ENCODE peak calls at places on chromosomes 5 and 9, in seven cellular contexts. One of them, this sample, is unnamed.

GRCh38 chr5:101473483-101473882 is 570.4 kb upstream of the ST8SIA4 start:
- DNase-seq in lower leg skin: no peak
- DNase-seq in endothelial cell: no peak
- DNase-seq in astrocyte: peak
- DNase-seq in neural crest cell: no peak
- DNase-seq in GM10248: no peak
- DNase-seq in A549: no peak
- DNase-seq in this sample: no peak

GRCh38 chr9:120475341-120475740 is 104.6 kb downstream of the CDK5RAP2 start:
- DNase-seq in neural crest cell: no peak
- DNase-seq in GM10248: no peak
- DNase-seq in endothelial cell: no peak
- DNase-seq in lower leg skin: peak
- DNase-seq in astrocyte: peak
- DNase-seq in A549: no peak
- DNase-seq in this sample: no peak

GRCh38 chr9:82254646-82255367 is 266.2 kb downstream of the SPATA31D1 start:
- DNase-seq in astrocyte: peak
- DNase-seq in A549: no peak
- DNase-seq in GM10248: no peak
- DNase-seq in neural crest cell: no peak
- DNase-seq in lower leg skin: no peak
- DNase-seq in endothelial cell: no peak
- DNase-seq in this sample: no peak

GRCh38 chr5:141958113-141958512 is at the start of gene PCDH12:
- DNase-seq in A549: no peak
- DNase-seq in endothelial cell: peak
- DNase-seq in GM10248: peak
- DNase-seq in astrocyte: no peak
- DNase-seq in neural crest cell: no peak
- DNase-seq in lower leg skin: peak
- DNase-seq in this sample: peak

GRCh38 chr5:99122976-99123375 is 194.2 kb upstream of the CHD1 start:
- DNase-seq in GM10248: no peak
- DNase-seq in A549: peak
- DNase-seq in lower leg skin: no peak
- DNase-seq in astrocyte: peak
- DNase-seq in endothelial cell: no peak
- DNase-seq in neural crest cell: no peak
- DNase-seq in this sample: no peak

GRCh38 chr5:180339583-180340183 is 13.5 kb downstream of the GFPT2 start:
- DNase-seq in A549: no peak
- DNase-seq in endothelial cell: no peak
- DNase-seq in lower leg skin: no peak
- DNase-seq in GM10248: no peak
- DNase-seq in astrocyte: peak
- DNase-seq in neural crest cell: no peak
- DNase-seq in this sample: no peak

GRCh38 chr9:136714876-136715239 is 2.5 kb downstream of the DIPK1B start:
- DNase-seq in A549: no peak
- DNase-seq in lower leg skin: no peak
- DNase-seq in GM10248: no peak
- DNase-seq in astrocyte: no peak
- DNase-seq in neural crest cell: no peak
- DNase-seq in endothelial cell: no peak
- DNase-seq in this sample: no peak

GRCh38 chr5:141853895-141854626 is 24.1 kb downstream of the PCDH1 start:
- DNase-seq in lower leg skin: no peak
- DNase-seq in endothelial cell: no peak
- DNase-seq in neural crest cell: no peak
- DNase-seq in GM10248: no peak
- DNase-seq in A549: no peak
- DNase-seq in astrocyte: no peak
- DNase-seq in this sample: no peak

GRCh38 chr9:95901506-95901905 is 26.0 kb downstream of the ERCC6L2 start:
- DNase-seq in neural crest cell: no peak
- DNase-seq in GM10248: no peak
- DNase-seq in endothelial cell: no peak
- DNase-seq in lower leg skin: no peak
- DNase-seq in A549: no peak
- DNase-seq in astrocyte: no peak
- DNase-seq in this sample: no peak

GRCh38 chr5:57012511-57012910 is 60.6 kb upstream of the MIER3 start:
- DNase-seq in endothelial cell: no peak
- DNase-seq in neural crest cell: no peak
- DNase-seq in GM10248: no peak
- DNase-seq in A549: no peak
- DNase-seq in astrocyte: no peak
- DNase-seq in lower leg skin: no peak
- DNase-seq in this sample: no peak

GRCh38 chr5:79508354-79508753 is 5.6 kb downstream of the HOMER1 start:
- DNase-seq in astrocyte: no peak
- DNase-seq in lower leg skin: no peak
- DNase-seq in A549: no peak
- DNase-seq in GM10248: no peak
- DNase-seq in endothelial cell: no peak
- DNase-seq in neural crest cell: no peak
- DNase-seq in this sample: no peak

GRCh38 chr9:89919171-89919681 is 314.4 kb downstream of the GADD45G start:
- DNase-seq in lower leg skin: peak
- DNase-seq in astrocyte: no peak
- DNase-seq in neural crest cell: no peak
- DNase-seq in A549: peak
- DNase-seq in endothelial cell: peak
- DNase-seq in GM10248: peak
- DNase-seq in this sample: peak

GRCh38 chr9:133105461-133105770 is 15.6 kb downstream of the RALGDS start:
- DNase-seq in astrocyte: no peak
- DNase-seq in neural crest cell: no peak
- DNase-seq in A549: no peak
- DNase-seq in lower leg skin: no peak
- DNase-seq in GM10248: no peak
- DNase-seq in endothelial cell: no peak
- DNase-seq in this sample: no peak

GRCh38 chr5:155594270-155594669 is 580.7 kb downstream of the KIF4B start:
- DNase-seq in GM10248: no peak
- DNase-seq in astrocyte: no peak
- DNase-seq in A549: no peak
- DNase-seq in lower leg skin: no peak
- DNase-seq in neural crest cell: no peak
- DNase-seq in endothelial cell: no peak
- DNase-seq in this sample: no peak
- TF ChIP-seq CTCF in GM10248: no peak
- TF ChIP-seq CTCF in astrocyte: no peak
- TF ChIP-seq CTCF in A549: no peak
- TF ChIP-seq CTCF in lower leg skin: no peak
- TF ChIP-seq CTCF in neural crest cell: peak
- TF ChIP-seq CTCF in endothelial cell: no peak
- TF ChIP-seq CTCF in this sample: no peak

GRCh38 chr9:112925058-112925641 is 34.5 kb upstream of the SLC46A2 start:
- DNase-seq in astrocyte: peak
- DNase-seq in lower leg skin: no peak
- DNase-seq in GM10248: peak
- DNase-seq in A549: peak
- DNase-seq in endothelial cell: peak
- DNase-seq in neural crest cell: peak
- DNase-seq in this sample: peak
- TF ChIP-seq CTCF in astrocyte: peak
- TF ChIP-seq CTCF in lower leg skin: no peak
- TF ChIP-seq CTCF in GM10248: peak
- TF ChIP-seq CTCF in A549: peak
- TF ChIP-seq CTCF in endothelial cell: peak
- TF ChIP-seq CTCF in neural crest cell: peak
- TF ChIP-seq CTCF in this sample: no peak

GRCh38 chr5:38726279-38726678 is 119.5 kb upstream of the OSMR start:
- DNase-seq in neural crest cell: no peak
- DNase-seq in GM10248: no peak
- DNase-seq in astrocyte: no peak
- DNase-seq in lower leg skin: no peak
- DNase-seq in endothelial cell: no peak
- DNase-seq in A549: no peak
- DNase-seq in this sample: no peak
- TF ChIP-seq CTCF in neural crest cell: no peak
- TF ChIP-seq CTCF in GM10248: no peak
- TF ChIP-seq CTCF in astrocyte: no peak
- TF ChIP-seq CTCF in lower leg skin: no peak
- TF ChIP-seq CTCF in endothelial cell: no peak
- TF ChIP-seq CTCF in A549: no peak
- TF ChIP-seq CTCF in this sample: no peak

GRCh38 chr5:129541648-129542251 is 81.7 kb downstream of the ADAMTS19 start:
- DNase-seq in neural crest cell: no peak
- DNase-seq in endothelial cell: no peak
- DNase-seq in GM10248: no peak
- DNase-seq in A549: peak
- DNase-seq in lower leg skin: no peak
- DNase-seq in astrocyte: peak
- DNase-seq in this sample: no peak
- TF ChIP-seq CTCF in neural crest cell: peak
- TF ChIP-seq CTCF in endothelial cell: peak
- TF ChIP-seq CTCF in GM10248: no peak
- TF ChIP-seq CTCF in A549: no peak
- TF ChIP-seq CTCF in lower leg skin: no peak
- TF ChIP-seq CTCF in astrocyte: peak
- TF ChIP-seq CTCF in this sample: no peak

DNA sequence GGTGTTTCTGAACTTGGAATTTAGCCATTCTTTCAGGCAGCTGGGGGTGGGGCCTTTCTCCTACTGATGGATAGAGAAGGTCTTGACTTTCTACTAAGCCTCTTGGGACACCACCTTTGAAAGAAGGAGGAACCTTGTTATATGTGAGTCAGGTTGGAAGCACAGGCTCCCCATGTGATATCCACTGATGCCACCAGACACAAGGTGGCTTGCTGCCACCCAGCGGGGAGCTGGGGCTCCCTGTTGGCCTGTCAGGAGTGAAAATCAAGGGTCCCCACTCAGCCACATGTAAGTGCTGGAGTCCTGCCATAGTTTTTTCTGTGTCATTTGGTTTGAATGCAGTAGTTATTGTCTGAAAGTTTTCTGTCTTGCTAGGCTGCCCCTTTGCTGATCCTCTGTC is 252.4 kb upstream of the NFIL3 start:
- DNase-seq in astrocyte: peak
- DNase-seq in A549: peak
- DNase-seq in GM10248: no peak
- DNase-seq in neural crest cell: no peak
- DNase-seq in endothelial cell: no peak
- DNase-seq in lower leg skin: no peak
- DNase-seq in this sample: no peak
- TF ChIP-seq CTCF in astrocyte: peak
- TF ChIP-seq CTCF in A549: peak
- TF ChIP-seq CTCF in GM10248: no peak
- TF ChIP-seq CTCF in neural crest cell: no peak
- TF ChIP-seq CTCF in endothelial cell: no peak
- TF ChIP-seq CTCF in lower leg skin: no peak
- TF ChIP-seq CTCF in this sample: no peak

GRCh38 chr5:159915913-159916840 is at the start of gene ADRA1B:
- DNase-seq in GM10248: peak
- DNase-seq in endothelial cell: peak
- DNase-seq in astrocyte: no peak
- DNase-seq in lower leg skin: peak
- DNase-seq in A549: peak
- DNase-seq in neural crest cell: peak
- DNase-seq in this sample: peak
- TF ChIP-seq CTCF in GM10248: peak
- TF ChIP-seq CTCF in endothelial cell: peak
- TF ChIP-seq CTCF in astrocyte: peak
- TF ChIP-seq CTCF in lower leg skin: no peak
- TF ChIP-seq CTCF in A549: peak
- TF ChIP-seq CTCF in neural crest cell: peak
- TF ChIP-seq CTCF in this sample: peak

GRCh38 chr5:151222054-151222768 is 1.7 kb downstream of the CCDC69 start:
- DNase-seq in neural crest cell: no peak
- DNase-seq in lower leg skin: no peak
- DNase-seq in A549: no peak
- DNase-seq in endothelial cell: no peak
- DNase-seq in GM10248: no peak
- DNase-seq in astrocyte: no peak
- DNase-seq in this sample: no peak

GRCh38 chr5:151219138-151219537 is 4.8 kb downstream of the CCDC69 start:
- DNase-seq in A549: no peak
- DNase-seq in GM10248: no peak
- DNase-seq in lower leg skin: no peak
- DNase-seq in endothelial cell: no peak
- DNase-seq in neural crest cell: no peak
- DNase-seq in astrocyte: no peak
- DNase-seq in this sample: no peak

GRCh38 chr5:151218177-151218576 is 5.7 kb downstream of the CCDC69 start:
- DNase-seq in endothelial cell: no peak
- DNase-seq in GM10248: no peak
- DNase-seq in astrocyte: no peak
- DNase-seq in A549: no peak
- DNase-seq in neural crest cell: no peak
- DNase-seq in lower leg skin: no peak
- DNase-seq in this sample: no peak

GRCh38 chr5:151221574-151221973 is 2.3 kb downstream of the CCDC69 start:
- DNase-seq in GM10248: no peak
- DNase-seq in lower leg skin: no peak
- DNase-seq in astrocyte: peak
- DNase-seq in A549: no peak
- DNase-seq in endothelial cell: no peak
- DNase-seq in neural crest cell: no peak
- DNase-seq in this sample: no peak

DNA sequence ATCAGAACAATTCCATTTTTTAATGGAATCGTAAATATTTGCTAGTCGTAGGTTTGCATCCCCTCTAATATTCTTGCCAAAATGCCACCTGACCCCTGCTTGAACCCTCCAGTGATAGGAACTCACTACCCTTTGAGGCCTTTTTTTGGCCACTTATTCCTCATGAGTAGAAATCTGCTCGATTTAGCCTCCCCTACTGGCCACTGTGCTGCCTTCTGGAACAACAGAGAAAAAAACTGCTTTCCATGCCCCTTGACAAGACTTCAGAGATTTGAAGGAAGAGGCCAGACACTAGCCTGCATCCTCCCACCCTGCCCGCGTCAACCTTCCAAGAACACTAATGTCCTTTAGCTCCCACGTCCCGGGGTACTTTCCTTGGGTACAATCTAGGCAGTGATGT is 4.1 kb downstream of the CCDC69 start:
- DNase-seq in neural crest cell: no peak
- DNase-seq in endothelial cell: no peak
- DNase-seq in astrocyte: no peak
- DNase-seq in lower leg skin: no peak
- DNase-seq in A549: no peak
- DNase-seq in GM10248: no peak
- DNase-seq in this sample: no peak
- TF ChIP-seq CTCF in neural crest cell: no peak
- TF ChIP-seq CTCF in endothelial cell: no peak
- TF ChIP-seq CTCF in astrocyte: no peak
- TF ChIP-seq CTCF in lower leg skin: no peak
- TF ChIP-seq CTCF in A549: no peak
- TF ChIP-seq CTCF in GM10248: peak
- TF ChIP-seq CTCF in this sample: peak

DNA sequence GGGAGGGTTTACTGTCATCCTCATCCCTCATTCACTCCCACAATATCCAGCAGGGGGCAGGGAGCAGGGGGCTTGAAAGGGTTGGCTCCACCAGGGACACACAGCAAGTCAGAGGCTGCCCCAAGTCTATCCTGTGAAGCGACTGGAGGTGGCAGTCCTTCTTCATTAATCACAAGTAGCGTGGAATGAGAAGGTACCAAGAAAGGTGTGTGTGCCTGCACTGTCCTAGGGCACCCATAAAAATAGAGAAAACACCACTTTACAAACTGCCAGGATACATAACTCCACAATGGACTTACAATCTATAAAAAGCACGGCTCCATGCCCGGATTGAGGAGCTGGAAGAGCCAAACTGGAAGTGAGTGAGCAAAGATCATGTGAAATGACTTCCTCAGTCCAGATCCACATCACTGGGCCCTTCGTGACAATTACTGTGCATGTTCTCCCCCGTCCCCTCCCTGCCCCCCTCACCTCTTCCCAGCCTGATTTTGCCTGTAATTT is 183.9 kb downstream of the SLIT3 start:
- DNase-seq in endothelial cell: peak
- DNase-seq in GM10248: no peak
- DNase-seq in astrocyte: no peak
- DNase-seq in A549: peak
- DNase-seq in lower leg skin: peak
- DNase-seq in neural crest cell: no peak
- DNase-seq in this sample: no peak
- TF ChIP-seq CTCF in endothelial cell: no peak
- TF ChIP-seq CTCF in GM10248: no peak
- TF ChIP-seq CTCF in astrocyte: no peak
- TF ChIP-seq CTCF in A549: no peak
- TF ChIP-seq CTCF in lower leg skin: no peak
- TF ChIP-seq CTCF in neural crest cell: peak
- TF ChIP-seq CTCF in this sample: no peak